ENCODE peak calls at places on chromosomes 1 and 21, in eight cellular contexts. V, L, J, X, I, D, C and R are unnamed samples.

GRCh38 chr1:201250326-201251011 is 32.8 kb upstream of the PKP1 start:
- DNase-seq in V (no peak), L (no peak), J (no peak), X (no peak), I (no peak), D (peak), C (no peak), R (no peak)

GRCh38 chr1:98908980-98909379 is 95.7 kb downstream of the PLPPR5 start:
- DNase-seq in V (no peak), L (no peak), J (no peak), X (no peak), I (no peak), D (no peak), C (no peak), R (no peak)

GRCh38 chr1:84853743-84854721 is 39.0 kb downstream of the LPAR3 start:
- DNase-seq in V (no peak), L (peak), J (peak), X (peak), I (no peak), D (peak), C (peak), R (peak)

GRCh38 chr1:111699268-111699667 is 39.9 kb downstream of the INKA2 start:
- DNase-seq in V (no peak), L (no peak), J (no peak), X (no peak), I (no peak), D (no peak), C (no peak), R (no peak)

GRCh38 chr1:233368106-233368783 is 40.7 kb downstream of the MAP3K21 start:
- DNase-seq in V (no peak), L (no peak), J (peak), X (no peak), I (no peak), D (no peak), C (no peak), R (no peak)

GRCh38 chr1:1073743-1074587 is at the start of gene RNF223:
- DNase-seq in V (no peak), L (no peak), J (no peak), X (no peak), I (no peak), D (no peak), C (peak), R (no peak)

GRCh38 chr1:196178083-196178635 is 430.1 kb downstream of the KCNT2 start:
- DNase-seq in V (no peak), L (no peak), J (peak), X (peak), I (no peak), D (no peak), C (peak), R (peak)

GRCh38 chr1:98366343-98366742 is 295.2 kb upstream of the SNX7 start:
- DNase-seq in V (no peak), L (no peak), J (no peak), X (no peak), I (no peak), D (no peak), C (no peak), R (no peak)

GRCh38 chr1:31755197-31755611 is 8.9 kb downstream of the ADGRB2 start:
- DNase-seq in V (peak), L (no peak), J (no peak), X (no peak), I (no peak), D (no peak), C (peak), R (peak)

GRCh38 chr21:14773777-14774345 is 227.7 kb upstream of the SAMSN1 start:
- DNase-seq in V (peak), L (no peak), J (peak), X (peak), I (no peak), D (peak), C (peak), R (peak)

GRCh38 chr1:118317836-118318614 is 133.0 kb upstream of the SPAG17 start:
- DNase-seq in V (no peak), L (no peak), J (no peak), X (no peak), I (no peak), D (no peak), C (no peak), R (no peak)

GRCh38 chr1:7666249-7666648 is 104.8 kb upstream of the VAMP3 start:
- DNase-seq in V (no peak), L (no peak), J (no peak), X (no peak), I (no peak), D (no peak), C (no peak), R (no peak)

GRCh38 chr1:168513656-168514404 is 30.0 kb downstream of the XCL2 start:
- DNase-seq in V (no peak), L (no peak), J (no peak), X (no peak), I (no peak), D (no peak), C (no peak), R (no peak)

GRCh38 chr1:61157420-61157987 is 75.1 kb downstream of the NFIA start:
- DNase-seq in V (no peak), L (no peak), J (peak), X (peak), I (no peak), D (peak), C (no peak), R (no peak)